ENCODE peak calls at places on chromosomes 12 and 14, in six cellular contexts. T is iPS-NIHi11; N is activated CD4-positive, alpha-beta T cell treated with anti-CD3 and anti-CD28 coated beads, Interleukin-2, amount 50 U/mL, for 48 hours; Z is GM10248; I is amniotic epithelial cell; B is osteocyte. G is an unnamed sample.

GRCh38 chr12:114269153-114269552 is 136.8 kb downstream of the TBX5 start:
- DNase-seq in T (no peak), N (no peak), Z (no peak), I (no peak), B (no peak), G (peak; percentile 10)

GRCh38 chr14:67641902-67642749 is 22.4 kb downstream of the ARG2 start:
- DNase-seq in T (no peak), N (peak; percentile 47), Z (no peak), I (no peak), B (no peak), G (no peak)

GRCh38 chr12:79058342-79058741 is 193.8 kb downstream of the SYT1 start:
- DNase-seq in T (no peak), N (no peak), Z (no peak), I (peak; percentile 76), B (no peak), G (peak; percentile 75)

GRCh38 chr12:122454250-122454721 is 31.8 kb upstream of the CLIP1 start:
- DNase-seq in T (no peak), N (no peak), Z (no peak), I (no peak), B (no peak), G (no peak)

GRCh38 chr12:21656931-21657335 is 709 bp downstream of the LDHB start:
- DNase-seq in T (peak; percentile 34), N (peak; percentile 57), Z (peak; percentile 23), I (peak; percentile 52), B (no peak), G (peak; percentile 49)

GRCh38 chr12:20089077-20089476 is 279.3 kb upstream of the PDE3A start:
- DNase-seq in T (no peak), N (no peak), Z (no peak), I (no peak), B (no peak), G (no peak)

GRCh38 chr14:99215277-99215676 is 56.7 kb downstream of the BCL11B start:
- DNase-seq in T (no peak), N (no peak), Z (no peak), I (no peak), B (peak; percentile 88), G (no peak)

GRCh38 chr14:53715390-53715730 is 241.3 kb downstream of the BMP4 start:
- DNase-seq in T (no peak), N (no peak), Z (no peak), I (peak; percentile 75), B (no peak), G (peak; percentile 57)

GRCh38 chr14:50560929-50561280 is 960 bp downstream of the ATL1 start:
- DNase-seq in T (peak; percentile 46), N (peak; percentile 72), Z (peak; percentile 11), I (peak; percentile 73), B (peak; percentile 89), G (peak; percentile 71)

GRCh38 chr12:104304261-104305004 is 894 bp downstream of the EID3 start:
- DNase-seq in T (no peak), N (no peak), Z (no peak), I (peak; percentile 32), B (no peak), G (no peak)

GRCh38 chr14:69050235-69051184 is 71.4 kb upstream of the ACTN1 start:
- DNase-seq in T (no peak), N (no peak), Z (no peak), I (peak; percentile 62), B (no peak), G (no peak)

GRCh38 chr14:88791629-88792571 is 853 bp downstream of the EML5 start:
- DNase-seq in T (peak; percentile 9), N (peak; percentile 41), Z (peak; percentile 5), I (no peak), B (no peak), G (peak; percentile 60)

GRCh38 chr14:99733221-99733550 is 49.1 kb downstream of the CYP46A1 start:
- DNase-seq in T (no peak), N (no peak), Z (no peak), I (no peak), B (no peak), G (no peak)

GRCh38 chr12:101925352-101925751 is 48.0 kb downstream of the DRAM1 start:
- DNase-seq in T (no peak), N (no peak), Z (no peak), I (peak; percentile 100), B (no peak), G (no peak)

GRCh38 chr14:21526672-21527319 is 650 bp upstream of the SALL2 start:
- DNase-seq in T (peak; percentile 41), N (no peak), Z (peak; percentile 25), I (no peak), B (no peak), G (no peak)

GRCh38 chr12:571795-572531 is 91.3 kb downstream of the NINJ2 start:
- DNase-seq in T (no peak), N (no peak), Z (no peak), I (no peak), B (no peak), G (peak; percentile 35)

GRCh38 chr12:62692884-62693283 is 226.3 kb downstream of the MON2 start:
- DNase-seq in T (no peak), N (no peak), Z (no peak), I (peak; percentile 95), B (no peak), G (no peak)

GRCh38 chr12:49219417-49220026 is 30.6 kb upstream of the TUBA1A start:
- DNase-seq in T (no peak), N (no peak), Z (no peak), I (no peak), B (no peak), G (peak; percentile 66)

GRCh38 chr12:96271469-96272199 is 77.5 kb downstream of the ELK3 start:
- DNase-seq in T (no peak), N (no peak), Z (no peak), I (peak; percentile 57), B (no peak), G (no peak)

GRCh38 chr14:35384386-35385041 is 20.0 kb downstream of the NFKBIA start:
- DNase-seq in T (no peak), N (no peak), Z (no peak), I (peak; percentile 95), B (no peak), G (no peak)

G was measured in SW480.